ENCODE peak calls at places on chromosomes 1 and 21, in seven cellular contexts. J is GM12892, S is ascending aorta, V is coronary artery, O is upper lobe of left lung, I is ACHN, D is CMK. F is an unnamed sample.

GRCh38 chr1:64000021-64000420 is 203.4 kb upstream of the UBE2U start:
- DNase-seq in J (no peak), S (no peak), V (no peak), O (no peak), I (peak), D (no peak), F (no peak)

GRCh38 chr1:231211005-231211857 is 29.8 kb upstream of the GNPAT start:
- DNase-seq in J (peak), S (peak), V (no peak), O (peak), I (peak), D (peak), F (no peak)

GRCh38 chr1:115210302-115210711 is 121.0 kb upstream of the TSPAN2 start:
- DNase-seq in J (no peak), S (no peak), V (no peak), O (no peak), I (no peak), D (no peak), F (no peak)

GRCh38 chr1:234836045-234836681 is 226.2 kb upstream of the IRF2BP2 start:
- DNase-seq in J (no peak), S (no peak), V (no peak), O (no peak), I (no peak), D (no peak), F (no peak)

GRCh38 chr1:44802306-44803061 is 2.3 kb downstream of the PLK3 start:
- DNase-seq in J (no peak), S (no peak), V (no peak), O (no peak), I (no peak), D (peak), F (no peak)

GRCh38 chr1:169460193-169460833 is 25.4 kb downstream of the SLC19A2 start:
- DNase-seq in J (no peak), S (no peak), V (no peak), O (peak), I (no peak), D (no peak), F (no peak)

GRCh38 chr1:14768589-14769304 is 170.3 kb downstream of the KAZN start:
- DNase-seq in J (no peak), S (no peak), V (no peak), O (no peak), I (no peak), D (no peak), F (no peak)

GRCh38 chr1:59128784-59129227 is 168.1 kb upstream of the FGGY start:
- DNase-seq in J (no peak), S (no peak), V (no peak), O (no peak), I (no peak), D (no peak), F (no peak)

GRCh38 chr1:11355594-11356467 is 82.8 kb downstream of the UBIAD1 start:
- DNase-seq in J (no peak), S (no peak), V (no peak), O (no peak), I (no peak), D (no peak), F (no peak)

GRCh38 chr1:218351617-218352438 is 6.7 kb downstream of the TGFB2 start:
- DNase-seq in J (no peak), S (no peak), V (no peak), O (peak), I (peak), D (no peak), F (no peak)

GRCh38 chr1:78301141-78301540 is 189.6 kb upstream of the PTGFR start:
- DNase-seq in J (no peak), S (no peak), V (no peak), O (no peak), I (no peak), D (no peak), F (no peak)

GRCh38 chr1:113096493-113096892 is 23.5 kb downstream of the LRIG2 start:
- DNase-seq in J (no peak), S (no peak), V (no peak), O (no peak), I (no peak), D (no peak), F (no peak)

GRCh38 chr1:236066828-236067386 is 2.0 kb upstream of the NID1 start:
- DNase-seq in J (peak), S (peak), V (peak), O (no peak), I (no peak), D (peak), F (no peak)

GRCh38 chr21:37383066-37383465 is 16.5 kb downstream of the DYRK1A start:
- DNase-seq in J (no peak), S (no peak), V (no peak), O (no peak), I (no peak), D (no peak), F (no peak)

F was measured in cortex of kidney.